ENCODE peak calls at places on chromosome 15, in eight cellular contexts. Z is H1, N is stomach, P is HepG2, H is sigmoid colon, Y is K562, A is GM12891, S is HCT116. X is an unnamed sample.

GRCh38 chr15:66785637-66786036 is 83.6 kb downstream of the SMAD6 start:
- DNase-seq in Z (no peak), S (no peak), Y (no peak), P (no peak), H (no peak), N (no peak), A (no peak), X (no peak)

GRCh38 chr15:94848054-94848453 is 616.7 kb downstream of the MCTP2 start:
- DNase-seq in Y (no peak), A (no peak), P (no peak), N (no peak), H (no peak), S (no peak), Z (no peak), X (no peak)

GRCh38 chr15:98883504-98883903 is 124.1 kb downstream of the PGPEP1L start:
- DNase-seq in Y (no peak), H (no peak), N (no peak), S (no peak), P (no peak), Z (no peak), A (no peak), X (no peak)

GRCh38 chr15:23503546-23503945 is 56.5 kb upstream of the GOLGA6L2 start:
- DNase-seq in S (no peak), Z (no peak), H (no peak), N (no peak), P (no peak), Y (no peak), A (no peak), X (no peak)

GRCh38 chr15:80264031-80264430 is 12.0 kb upstream of the CTXND1 start:
- DNase-seq in H (no peak), Y (peak; percentile 19), S (no peak), P (no peak), N (no peak), Z (no peak), A (no peak), X (no peak)

GRCh38 chr15:93228546-93228945 is 139.5 kb upstream of the RGMA start:
- DNase-seq in P (no peak), Y (no peak), H (no peak), Z (no peak), A (no peak), S (no peak), N (no peak), X (no peak)

GRCh38 chr15:54502416-54503075 is 524.3 kb downstream of the UNC13C start:
- DNase-seq in H (no peak), Y (no peak), N (no peak), S (no peak), Z (no peak), P (no peak), A (no peak), X (no peak)

GRCh38 chr15:42504631-42505030 is 9.2 kb downstream of the SNAP23 start:
- DNase-seq in Z (no peak), S (no peak), Y (no peak), A (no peak), H (no peak), P (no peak), N (no peak), X (no peak)

GRCh38 chr15:85094685-85095084 is 113.0 kb downstream of the PDE8A start:
- DNase-seq in N (no peak), Z (no peak), A (no peak), S (no peak), P (no peak), H (no peak), Y (no peak), X (no peak)

GRCh38 chr15:100154338-100154737 is 187.4 kb downstream of the ADAMTS17 start:
- DNase-seq in H (no peak), P (no peak), Z (no peak), A (no peak), S (no peak), Y (no peak), N (no peak), X (no peak)

GRCh38 chr15:100156201-100156600 is 185.6 kb downstream of the ADAMTS17 start:
- DNase-seq in Y (no peak), N (no peak), S (no peak), Z (no peak), P (no peak), A (no peak), H (no peak), X (no peak)

GRCh38 chr15:100147828-100148227 is 193.9 kb downstream of the ADAMTS17 start:
- DNase-seq in Z (no peak), N (no peak), P (no peak), Y (no peak), H (no peak), A (no peak), S (no peak), X (no peak)

GRCh38 chr15:100152463-100152862 is 189.3 kb downstream of the ADAMTS17 start:
- DNase-seq in Y (no peak), P (no peak), Z (no peak), N (no peak), H (no peak), S (no peak), A (no peak), X (no peak)

GRCh38 chr15:100150906-100151305 is 190.9 kb downstream of the ADAMTS17 start:
- DNase-seq in Y (no peak), P (no peak), S (no peak), A (no peak), N (no peak), Z (no peak), H (no peak), X (no peak)
- TF ChIP-seq POLR2AphosphoS5 in Y (no peak), P (no peak), S (no peak), A (no peak), N (no peak), Z (no peak), H (no peak), X (no peak)

GRCh38 chr15:70892912-70893560 is 410 bp downstream of the LRRC49 start:
- DNase-seq in S (no peak), Y (no peak), A (no peak), Z (no peak), N (no peak), H (no peak), P (peak; percentile 6), X (no peak)

GRCh38 chr15:70892002-70892911 is at the start of the genes LRRC49 and THAP10:
- DNase-seq in P (peak; percentile 91), A (peak; percentile 39), S (peak; percentile 88), Z (peak; percentile 82), Y (peak; percentile 9), N (peak; percentile 82), H (peak; percentile 95), X (peak; percentile 37)
- TF ChIP-seq POLR2A in P (peak; percentile 67), A (no peak), S (no peak), Z (peak; percentile 65), Y (no peak), N (no peak), H (no peak), X (peak; percentile 39)

DNA sequence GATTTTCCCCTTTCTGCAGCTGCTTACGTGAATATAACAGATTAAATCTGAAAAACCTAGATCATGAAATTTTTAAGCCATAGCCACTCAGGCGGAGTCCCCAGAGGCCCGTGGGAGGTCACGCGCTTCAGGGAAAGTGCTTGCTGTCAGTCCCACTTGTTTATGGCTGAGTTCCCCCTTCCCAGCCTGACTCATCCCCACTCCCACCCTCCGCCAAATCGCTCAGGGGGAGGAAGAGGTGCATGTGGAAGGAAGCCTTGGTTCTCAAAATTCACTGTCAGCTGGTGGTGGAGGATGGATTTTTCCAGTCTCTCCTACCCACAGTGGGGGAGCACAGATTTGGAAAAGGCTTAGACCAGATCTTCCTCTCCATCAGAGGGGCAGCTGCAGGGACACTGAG is 67.4 kb downstream of the CORO2B start:
- DNase-seq in Z (no peak), N (no peak), Y (no peak), H (peak; percentile 60), A (no peak), S (no peak), P (no peak), X (no peak)
- TF ChIP-seq POLR2AphosphoS5 in Z (no peak), N (no peak), Y (no peak), H (no peak), A (no peak), S (no peak), P (no peak), X (no peak)

GRCh38 chr15:96768435-96768789 is 437.9 kb downstream of the NR2F2 start:
- DNase-seq in Z (no peak), Y (no peak), N (no peak), A (no peak), H (no peak), P (no peak), S (no peak), X (no peak)

GRCh38 chr15:96771035-96771434 is 440.5 kb downstream of the NR2F2 start:
- DNase-seq in Z (no peak), Y (no peak), N (no peak), S (no peak), H (no peak), P (no peak), A (no peak), X (no peak)

GRCh38 chr15:96774216-96774615 is 443.7 kb downstream of the NR2F2 start:
- DNase-seq in A (no peak), S (no peak), H (no peak), Y (no peak), N (no peak), Z (no peak), P (no peak), X (no peak)
- TF ChIP-seq POLR2A in A (no peak), S (no peak), H (no peak), Y (no peak), N (no peak), Z (no peak), P (no peak), X (no peak)

DNA sequence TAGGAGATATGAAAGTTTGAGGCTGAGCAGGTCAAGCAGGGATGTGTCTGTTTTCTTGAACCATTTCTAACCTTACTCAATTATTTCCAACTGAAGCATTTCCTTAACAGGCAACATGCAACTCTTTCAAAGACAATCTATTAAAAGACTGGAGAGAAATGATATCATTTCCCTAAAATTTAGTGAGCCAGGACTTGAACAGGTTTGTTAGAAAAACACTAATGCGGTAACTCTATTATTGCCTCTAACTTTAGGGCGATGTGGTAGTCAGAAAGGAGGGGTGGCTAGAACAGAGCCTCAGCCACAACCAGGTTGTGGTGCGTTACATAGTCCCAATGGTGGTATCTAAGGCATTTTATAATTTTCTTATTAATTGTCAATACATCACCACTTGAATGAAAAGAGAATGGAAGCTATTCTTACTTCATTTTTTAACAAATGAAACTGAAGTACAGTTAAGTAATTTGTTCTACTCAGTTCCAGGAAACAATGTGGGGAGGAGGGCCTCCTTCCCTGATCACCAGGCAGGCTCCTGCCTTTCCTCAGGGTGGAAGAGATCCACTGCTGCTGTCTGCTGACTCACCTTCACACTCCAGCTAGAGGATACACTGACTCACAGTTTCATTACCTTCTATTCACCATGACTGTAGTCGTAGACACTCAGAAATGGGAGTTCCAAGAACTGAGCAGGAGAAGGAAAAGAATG is 22.8 kb downstream of the MYO1E start:
- DNase-seq in P (peak; percentile 28), S (peak; percentile 83), A (no peak), H (no peak), Z (no peak), Y (peak; percentile 16), N (no peak), X (no peak)
- TF ChIP-seq POLR2AphosphoS5 in P (no peak), S (peak; percentile 62), A (no peak), H (no peak), Z (no peak), Y (no peak), N (peak; percentile 50), X (no peak)

DNA sequence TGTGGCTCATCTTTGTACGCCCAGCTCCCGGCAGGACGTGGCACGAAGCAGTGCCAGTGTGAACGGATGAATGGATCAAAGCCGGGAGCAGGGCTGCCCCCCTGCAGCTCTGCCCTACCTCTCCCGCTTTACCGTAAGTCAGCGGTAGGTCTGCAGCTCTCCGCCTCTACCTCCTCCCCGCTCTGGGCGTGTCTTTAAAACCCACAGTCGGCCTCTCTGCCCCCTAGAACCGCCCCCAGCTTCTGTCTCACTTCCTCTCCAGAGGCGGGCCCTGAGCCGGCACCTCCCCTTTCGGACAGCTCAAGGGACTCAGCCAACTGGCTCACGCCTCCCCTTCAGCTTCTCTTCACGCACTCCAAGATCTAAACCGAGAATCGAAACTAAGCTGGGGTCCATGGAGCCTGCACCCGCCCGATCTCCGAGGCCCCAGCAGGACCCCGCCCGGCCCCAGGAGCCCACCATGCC is at the start of gene PML:
- DNase-seq in H (peak; percentile 99), S (peak; percentile 82), P (peak; percentile 91), Z (peak; percentile 77), A (peak; percentile 91), N (peak; percentile 97), Y (peak; percentile 92), X (peak; percentile 92)
- TF ChIP-seq POLR2A in H (peak; percentile 63), S (peak; percentile 60), P (peak; percentile 42), Z (peak; percentile 67), A (peak; percentile 45), N (peak; percentile 65), Y (peak; percentile 64), X (peak; percentile 66)

X was measured in GM12892.